ENCODE peak calls at places on chromosomes 12 and 14, in seven cellular contexts. One of them, this sample, is unnamed.

GRCh38 chr12:54038760-54039414 is 6.0 kb downstream of the HOXC5 start:
- DNase-seq in EL: no peak
- DNase-seq in stomach: peak
- DNase-seq in NCI-H2107: no peak
- DNase-seq in spleen: no peak
- DNase-seq in lower lobe of right lung: no peak
- DNase-seq in NCI-H510A: no peak
- DNase-seq in this sample: no peak

GRCh38 chr12:57539134-57539768 is 7.7 kb downstream of the DCTN2 start:
- DNase-seq in NCI-H2107: no peak
- DNase-seq in NCI-H510A: no peak
- DNase-seq in stomach: no peak
- DNase-seq in lower lobe of right lung: no peak
- DNase-seq in spleen: no peak
- DNase-seq in EL: no peak
- DNase-seq in this sample: no peak

GRCh38 chr14:33914676-33915516 is 36.0 kb downstream of the EGLN3 start:
- DNase-seq in lower lobe of right lung: no peak
- DNase-seq in EL: peak
- DNase-seq in NCI-H510A: no peak
- DNase-seq in NCI-H2107: no peak
- DNase-seq in spleen: no peak
- DNase-seq in stomach: peak
- DNase-seq in this sample: peak

GRCh38 chr12:7899755-7900154 is 27.0 kb upstream of the SLC2A14 start:
- DNase-seq in NCI-H2107: no peak
- DNase-seq in lower lobe of right lung: no peak
- DNase-seq in NCI-H510A: no peak
- DNase-seq in stomach: no peak
- DNase-seq in spleen: no peak
- DNase-seq in EL: peak
- DNase-seq in this sample: no peak

GRCh38 chr14:50501642-50502041 is 30.7 kb downstream of the MAP4K5 start:
- DNase-seq in EL: peak
- DNase-seq in lower lobe of right lung: no peak
- DNase-seq in spleen: no peak
- DNase-seq in NCI-H2107: no peak
- DNase-seq in NCI-H510A: no peak
- DNase-seq in stomach: no peak
- DNase-seq in this sample: no peak

GRCh38 chr14:35355981-35356839 is 48.3 kb downstream of the NFKBIA start:
- DNase-seq in spleen: no peak
- DNase-seq in NCI-H510A: no peak
- DNase-seq in EL: peak
- DNase-seq in lower lobe of right lung: peak
- DNase-seq in stomach: no peak
- DNase-seq in NCI-H2107: no peak
- DNase-seq in this sample: peak

GRCh38 chr12:32535260-32535999 is 136.1 kb downstream of the FGD4 start:
- DNase-seq in NCI-H2107: peak
- DNase-seq in EL: peak
- DNase-seq in stomach: peak
- DNase-seq in lower lobe of right lung: peak
- DNase-seq in NCI-H510A: peak
- DNase-seq in spleen: peak
- DNase-seq in this sample: peak

GRCh38 chr12:114933428-114934160 is 249.6 kb upstream of the TBX3 start:
- DNase-seq in NCI-H2107: no peak
- DNase-seq in EL: peak
- DNase-seq in stomach: no peak
- DNase-seq in spleen: no peak
- DNase-seq in NCI-H510A: no peak
- DNase-seq in lower lobe of right lung: no peak
- DNase-seq in this sample: peak

GRCh38 chr14:84785997-84786396 is 743.9 kb upstream of the FLRT2 start:
- DNase-seq in lower lobe of right lung: no peak
- DNase-seq in stomach: no peak
- DNase-seq in NCI-H2107: no peak
- DNase-seq in spleen: no peak
- DNase-seq in NCI-H510A: no peak
- DNase-seq in EL: no peak
- DNase-seq in this sample: no peak

GRCh38 chr12:105935106-105935505 is 203.6 kb downstream of the NUAK1 start:
- DNase-seq in NCI-H2107: no peak
- DNase-seq in NCI-H510A: no peak
- DNase-seq in EL: peak
- DNase-seq in stomach: no peak
- DNase-seq in lower lobe of right lung: no peak
- DNase-seq in spleen: no peak
- DNase-seq in this sample: no peak

GRCh38 chr14:71103662-71104484 is 196.6 kb downstream of the PCNX1 start:
- DNase-seq in NCI-H2107: peak
- DNase-seq in NCI-H510A: no peak
- DNase-seq in EL: peak
- DNase-seq in lower lobe of right lung: no peak
- DNase-seq in stomach: no peak
- DNase-seq in spleen: no peak
- DNase-seq in this sample: no peak

GRCh38 chr12:128644664-128645296 is 179.0 kb downstream of the SLC15A4 start:
- DNase-seq in spleen: no peak
- DNase-seq in lower lobe of right lung: no peak
- DNase-seq in stomach: peak
- DNase-seq in NCI-H510A: peak
- DNase-seq in NCI-H2107: peak
- DNase-seq in EL: no peak
- DNase-seq in this sample: peak

GRCh38 chr12:49017764-49018281 is 753 bp downstream of the PRKAG1 start:
- DNase-seq in NCI-H2107: no peak
- DNase-seq in lower lobe of right lung: no peak
- DNase-seq in EL: peak
- DNase-seq in stomach: no peak
- DNase-seq in NCI-H510A: peak
- DNase-seq in spleen: no peak
- DNase-seq in this sample: no peak

This sample was measured in endodermal cell.